ENCODE peak calls at places on chromosomes 4 and X, in five cellular contexts. O is neural progenitor cell, T is mesenchymal stem cell, S is neuronal stem cell, I is RWPE1. A is an unnamed sample.

GRCh38 chr4:187270154-187270553 is 546.5 kb upstream of the FAT1 start:
- DNase-seq in O (no peak), T (peak), S (no peak), I (no peak), A (no peak)

GRCh38 chr4:167428172-167428571 is 193.9 kb upstream of the SPOCK3 start:
- DNase-seq in O (no peak), T (no peak), S (no peak), I (no peak), A (no peak)

GRCh38 chr4:41476310-41476709 is 61.6 kb upstream of the LIMCH1 start:
- DNase-seq in O (no peak), T (no peak), S (no peak), I (no peak), A (no peak)

GRCh38 chr4:80154547-80154933 is 42.8 kb upstream of the PRDM8 start:
- DNase-seq in O (no peak), T (no peak), S (no peak), I (no peak), A (no peak)

GRCh38 chrX:147378767-147379166 is 533.0 kb upstream of the FMR1 start:
- DNase-seq in O (no peak), T (no peak), S (no peak), I (no peak), A (no peak)

GRCh38 chr4:182470215-182470614 is 227.0 kb downstream of the TENM3 start:
- DNase-seq in O (no peak), T (no peak), S (no peak), I (no peak), A (no peak)

GRCh38 chr4:128513664-128514484 is 226.3 kb upstream of the PGRMC2 start:
- DNase-seq in O (no peak), T (peak), S (no peak), I (no peak), A (no peak)

GRCh38 chr4:8515316-8516060 is 64.7 kb upstream of the GPR78 start:
- DNase-seq in O (no peak), T (peak), S (no peak), I (no peak), A (no peak)

GRCh38 chr4:78669453-78669852 is 106.7 kb upstream of the BMP2K start:
- DNase-seq in O (no peak), T (no peak), S (no peak), I (no peak), A (no peak)

GRCh38 chr4:16843831-16844508 is 54.5 kb downstream of the LDB2 start:
- DNase-seq in O (no peak), T (peak), S (no peak), I (no peak), A (no peak)

GRCh38 chrX:17613979-17614572 is 123.2 kb upstream of the SCML1 start:
- DNase-seq in O (no peak), T (no peak), S (no peak), I (peak), A (no peak)
- H3K27ac ChIP-seq in O (no peak), T (peak), S (no peak), I (no peak), A (no peak)

GRCh38 chr4:52712172-52712990 is 38.8 kb downstream of the ERVMER34-1 start:
- DNase-seq in O (peak), T (peak), S (peak), I (peak), A (peak)

GRCh38 chr4:52711834-52712171 is 39.4 kb downstream of the ERVMER34-1 start:
- DNase-seq in O (no peak), T (no peak), S (no peak), I (no peak), A (no peak)

GRCh38 chr4:52714597-52715254 is 36.5 kb downstream of the ERVMER34-1 start:
- DNase-seq in O (no peak), T (no peak), S (no peak), I (no peak), A (no peak)

GRCh38 chr4:52712991-52713275 is 38.3 kb downstream of the ERVMER34-1 start:
- DNase-seq in O (no peak), T (no peak), S (no peak), I (no peak), A (no peak)

GRCh38 chr4:52713456-52713937 is 37.7 kb downstream of the ERVMER34-1 start:
- DNase-seq in O (peak), T (peak), S (no peak), I (no peak), A (no peak)
- H3K27ac ChIP-seq in O (no peak), T (no peak), S (no peak), I (peak), A (no peak)

DNA sequence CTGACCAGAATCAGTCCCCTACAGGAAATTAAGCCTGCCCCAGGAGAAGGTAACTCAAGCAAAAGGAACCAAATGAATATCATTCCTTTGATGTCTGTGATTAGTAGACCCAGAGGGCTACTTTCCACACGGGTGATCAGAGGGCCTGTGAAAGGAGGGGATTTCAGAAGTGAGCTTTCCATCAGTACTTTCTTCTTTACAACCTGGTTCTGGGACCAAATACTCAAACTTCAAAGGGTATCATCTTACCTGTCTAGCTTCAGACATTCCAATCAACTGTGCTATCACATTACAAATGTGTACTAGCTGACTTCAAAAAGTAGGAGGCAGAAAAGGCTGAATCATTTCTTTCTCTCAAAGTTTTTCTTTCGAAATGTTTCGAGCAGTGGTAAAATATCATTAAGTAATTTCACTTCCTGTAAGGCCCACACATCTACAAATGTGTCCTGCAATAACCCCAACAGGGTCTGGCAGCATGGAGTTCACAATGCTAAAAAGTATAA is 23.9 kb downstream of the ACSL4 start:
- DNase-seq in O (no peak), T (peak), S (no peak), I (peak), A (no peak)
- H3K27ac ChIP-seq in O (no peak), T (peak), S (no peak), I (peak), A (no peak)

GRCh38 chr4:1013225-1014073 is 2.0 kb downstream of the FGFRL1 start:
- DNase-seq in O (no peak), T (no peak), S (no peak), I (no peak), A (no peak)

GRCh38 chr4:1011022-1011694 is at the start of gene FGFRL1:
- DNase-seq in O (peak), T (peak), S (peak), I (peak), A (peak)

GRCh38 chr4:1010522-1011021 is 854 bp upstream of the FGFRL1 start:
- DNase-seq in O (peak), T (peak), S (no peak), I (peak), A (peak)

GRCh38 chr4:1009647-1010521 is 1.5 kb upstream of the FGFRL1 start:
- DNase-seq in O (peak), T (peak), S (no peak), I (peak), A (peak)

DNA sequence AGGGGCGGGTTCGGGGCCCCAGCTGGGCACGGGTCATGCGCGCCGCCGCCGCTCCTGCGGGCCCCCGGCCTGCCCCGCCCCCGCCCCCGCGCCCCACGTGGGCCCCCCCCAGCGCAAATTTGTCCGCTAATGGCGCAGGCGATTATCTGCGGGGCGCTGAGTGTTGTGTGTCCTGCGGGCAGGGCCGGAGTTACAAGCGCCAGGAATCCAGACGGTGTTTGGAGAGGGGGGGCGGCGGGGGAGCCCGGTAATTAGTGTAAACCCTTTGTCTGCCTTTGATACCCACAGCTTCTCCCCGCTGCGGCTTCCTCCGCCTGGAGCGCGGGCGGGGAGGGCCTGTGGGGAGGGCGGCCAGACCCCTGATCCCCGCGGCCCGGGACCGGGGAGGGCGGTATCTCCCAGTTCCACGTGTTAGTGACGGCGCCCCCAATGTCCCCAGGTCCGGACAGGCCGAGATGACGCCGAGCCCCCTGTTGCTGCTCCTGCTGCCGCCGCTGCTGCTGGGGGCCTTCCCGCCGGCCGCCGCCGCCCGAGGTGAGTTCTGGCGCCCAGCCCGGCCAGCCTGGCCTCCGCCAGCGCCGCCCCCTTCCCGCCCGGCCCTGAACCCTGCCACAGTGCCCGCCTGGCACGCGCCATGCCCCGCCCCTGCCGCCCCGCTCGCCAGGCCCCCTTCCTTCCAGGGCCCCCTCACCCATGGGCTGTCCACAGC is 759 bp downstream of the FGFRL1 start:
- DNase-seq in O (peak), T (peak), S (no peak), I (peak), A (no peak)
- H3K27ac ChIP-seq in O (no peak), T (no peak), S (no peak), I (peak), A (no peak)

DNA sequence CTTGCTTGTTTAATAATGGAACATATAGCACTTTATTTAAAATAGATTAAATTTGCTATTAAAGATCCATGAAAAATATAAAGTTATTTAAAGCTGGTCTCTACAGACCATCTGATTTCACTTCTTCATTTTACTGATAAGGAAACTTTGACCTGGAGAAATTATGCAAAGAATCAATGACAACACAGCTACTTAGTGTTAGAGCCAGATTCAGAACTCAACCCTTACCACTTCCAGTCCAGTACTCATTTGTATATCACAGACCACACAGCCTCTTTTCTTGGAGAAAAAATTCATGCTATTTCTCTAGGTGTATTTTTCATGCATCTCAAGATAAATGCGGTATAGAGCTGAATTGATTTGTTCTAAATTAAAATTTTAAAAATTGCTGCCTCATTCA is 34.0 kb downstream of the WDFY3 start:
- DNase-seq in O (no peak), T (no peak), S (no peak), I (no peak), A (no peak)
- H3K27ac ChIP-seq in O (peak), T (no peak), S (no peak), I (no peak), A (no peak)

GRCh38 chr4:74097631-74098550 is 1.1 kb downstream of the CXCL2 start:
- DNase-seq in O (no peak), T (peak), S (no peak), I (no peak), A (no peak)
- H3K27ac ChIP-seq in O (no peak), T (no peak), S (no peak), I (peak), A (no peak)

GRCh38 chr4:153523171-153523757 is 57.1 kb downstream of the TMEM131L start:
- DNase-seq in O (peak), T (no peak), S (no peak), I (no peak), A (no peak)
- H3K27ac ChIP-seq in O (peak), T (no peak), S (peak), I (no peak), A (no peak)

DNA sequence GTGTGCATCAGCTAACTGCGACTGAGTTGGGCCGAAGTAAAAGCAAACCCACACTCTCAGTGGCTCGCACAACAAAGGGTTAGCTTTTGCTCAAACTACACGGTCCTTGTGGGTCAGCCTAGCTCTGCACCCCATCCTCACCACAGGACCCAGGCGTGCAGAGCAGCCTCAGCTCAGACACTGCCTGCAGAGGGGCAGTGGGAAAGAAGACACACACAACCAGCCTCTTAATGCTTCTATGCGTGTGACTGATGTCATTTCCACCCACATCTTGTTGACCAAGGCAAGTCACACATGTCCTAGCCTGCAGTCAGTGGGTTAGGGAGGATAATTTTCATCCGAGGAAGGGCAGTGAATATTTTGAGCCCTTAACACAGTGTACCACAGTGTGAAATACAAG is 40.5 kb downstream of the HMGB2 start:
- DNase-seq in O (no peak), T (no peak), S (no peak), I (no peak), A (no peak)
- H3K27ac ChIP-seq in O (no peak), T (no peak), S (no peak), I (no peak), A (no peak)